ENCODE peak calls at places on chromosomes 7 and 10, in nine cellular contexts. T is GM04503; X is posterior cingulate gyrus; K is EL; Q is GM23248; H is heart right ventricle; O is stimulated activated CD8-positive, alpha-beta memory T cell treated with anti-CD3 and anti-CD28 coated beads, Interleukin-2, amount 100 ng/mL, for 1 hour; L is GM20000; S is amygdala. R is an unnamed sample.
A peak's percentile ranks its signal among the peaks of the same experiment; 100 is the strongest.

GRCh38 chr10:120982507-120982906 is 131.3 kb downstream of the WDR11 start:
- DNase-seq in T (no peak), X (no peak), K (no peak), Q (no peak), H (no peak), O (no peak), L (no peak), S (no peak), R (no peak)

GRCh38 chr7:20778063-20778721 is 8.5 kb downstream of the SP8 start:
- DNase-seq in T (no peak), X (peak; percentile 59), K (no peak), Q (peak; percentile 59), H (no peak), O (no peak), L (peak; percentile 70), S (no peak), R (no peak)

GRCh38 chr10:122213766-122214165 is 57.3 kb upstream of the BTBD16 start:
- DNase-seq in T (no peak), X (peak; percentile 71), K (no peak), Q (no peak), H (no peak), O (no peak), L (no peak), S (peak; percentile 14), R (no peak)

GRCh38 chr7:30971840-30972563 is 8.2 kb downstream of the GHRHR start:
- DNase-seq in T (no peak), X (no peak), K (no peak), Q (no peak), H (no peak), O (no peak), L (no peak), S (no peak), R (peak; percentile 33)

GRCh38 chr10:3173173-3173878 is 744 bp upstream of the PITRM1 start:
- DNase-seq in T (no peak), X (no peak), K (no peak), Q (no peak), H (no peak), O (peak; percentile 59), L (no peak), S (no peak), R (no peak)

GRCh38 chr7:25861704-25862253 is 290.2 kb upstream of the NFE2L3 start:
- DNase-seq in T (no peak), X (no peak), K (no peak), Q (peak; percentile 40), H (no peak), O (no peak), L (no peak), S (no peak), R (no peak)

GRCh38 chr10:114704720-114705119 is 46.6 kb upstream of the ABLIM1 start:
- DNase-seq in T (no peak), X (no peak), K (no peak), Q (no peak), H (no peak), O (no peak), L (no peak), S (no peak), R (no peak)

GRCh38 chr10:32950457-32951109 is 7.4 kb downstream of the ITGB1 start:
- DNase-seq in T (no peak), X (no peak), K (no peak), Q (no peak), H (no peak), O (no peak), L (no peak), S (no peak), R (no peak)

GRCh38 chr10:97843296-97843671 is 6.4 kb upstream of the GOLGA7B start:
- DNase-seq in T (no peak), X (no peak), K (peak; percentile 13), Q (peak; percentile 10), H (no peak), O (no peak), L (no peak), S (no peak), R (no peak)

GRCh38 chr10:33921970-33922605 is 587.6 kb upstream of the NRP1 start:
- DNase-seq in T (no peak), X (no peak), K (no peak), Q (no peak), H (no peak), O (no peak), L (no peak), S (no peak), R (no peak)

R was measured in activated CD8-positive, alpha-beta memory T cell treated with anti-CD3 and anti-CD28 coated beads, Interleukin-2, amount 50 U/mL, for 48 hours.